ENCODE peak calls at places on chromosomes 4 and X, in five cellular contexts. R, X, J, H and N are unnamed samples.

GRCh38 chr4:96639932-96640331 is 800.0 kb downstream of the PDHA2 start:
- DNase-seq in R (no peak), X (no peak), J (no peak), H (no peak), N (no peak)

GRCh38 chr4:182918791-182919302 is 1.7 kb upstream of the DCTD start:
- DNase-seq in R (no peak), X (no peak), J (no peak), H (no peak), N (no peak)

GRCh38 chrX:108299101-108299591 is 139.1 kb downstream of the COL4A6 start:
- DNase-seq in R (peak; percentile 55), X (no peak), J (peak; percentile 30), H (peak; percentile 56), N (no peak)

GRCh38 chrX:133302775-133303445 is 84.8 kb upstream of the TFDP3 start:
- DNase-seq in R (no peak), X (no peak), J (no peak), H (no peak), N (no peak)

GRCh38 chr4:4418676-4419370 is 31.9 kb downstream of the NSG1 start:
- DNase-seq in R (no peak), X (peak; percentile 4), J (no peak), H (no peak), N (no peak)

GRCh38 chr4:123350726-123351125 is 45.9 kb upstream of the SPRY1 start:
- DNase-seq in R (no peak), X (no peak), J (no peak), H (no peak), N (no peak)

GRCh38 chr4:99669084-99669483 is 11.5 kb upstream of the C4orf54 start:
- DNase-seq in R (no peak), X (no peak), J (no peak), H (no peak), N (no peak)

GRCh38 chrX:69024931-69025330 is 140.3 kb downstream of the PJA1 start:
- DNase-seq in R (peak; percentile 82), X (peak; percentile 88), J (peak; percentile 39), H (peak; percentile 71), N (peak; percentile 81)

GRCh38 chr4:48024522-48024921 is 8.0 kb downstream of the NIPAL1 start:
- DNase-seq in R (no peak), X (no peak), J (no peak), H (no peak), N (no peak)

GRCh38 chrX:13396887-13397286 is 77.0 kb upstream of the ATXN3L start:
- DNase-seq in R (no peak), X (no peak), J (no peak), H (peak; percentile 72), N (no peak)

GRCh38 chrX:110086162-110086915 is 83.4 kb downstream of the TMEM164 start:
- DNase-seq in R (no peak), X (no peak), J (no peak), H (peak; percentile 62), N (no peak)

GRCh38 chrX:134717698-134718328 is 59.5 kb upstream of the PLAC1 start:
- DNase-seq in R (no peak), X (no peak), J (no peak), H (peak; percentile 54), N (no peak)

GRCh38 chr4:169115897-169116254 is 105.8 kb upstream of the CBR4 start:
- DNase-seq in R (peak; percentile 87), X (no peak), J (peak; percentile 91), H (peak; percentile 98), N (no peak)

GRCh38 chr4:108244576-108244975 is 75.8 kb upstream of the LEF1 start:
- DNase-seq in R (no peak), X (no peak), J (no peak), H (no peak), N (no peak)

GRCh38 chr4:40731792-40732245 is 17.9 kb upstream of the NSUN7 start:
- DNase-seq in R (no peak), X (peak; percentile 26), J (no peak), H (no peak), N (peak; percentile 37)

GRCh38 chrX:77014655-77015377 is 432.4 kb upstream of the FGF16 start:
- DNase-seq in R (no peak), X (no peak), J (no peak), H (no peak), N (no peak)

GRCh38 chrX:10620121-10620699 is at the start of gene MID1:
- DNase-seq in R (peak; percentile 83), X (peak; percentile 80), J (peak; percentile 67), H (peak; percentile 75), N (peak; percentile 77)

GRCh38 chr4:95601342-95601741 is 52.6 kb upstream of the UNC5C start:
- DNase-seq in R (no peak), X (no peak), J (no peak), H (no peak), N (no peak)

GRCh38 chr4:10736895-10737294 is 52.3 kb upstream of the CLNK start:
- DNase-seq in R (no peak), X (no peak), J (no peak), H (no peak), N (no peak)

GRCh38 chr4:53586121-53586816 is 5.0 kb downstream of the LNX1 start:
- DNase-seq in R (peak; percentile 76), X (no peak), J (peak; percentile 70), H (peak; percentile 97), N (no peak)

GRCh38 chr4:136893638-136894037 is 638.7 kb downstream of the PCDH18 start:
- DNase-seq in R (no peak), X (no peak), J (no peak), H (peak; percentile 8), N (no peak)
- TF ChIP-seq CTCF in R (no peak), X (no peak), J (no peak), H (no peak), N (no peak)

DNA sequence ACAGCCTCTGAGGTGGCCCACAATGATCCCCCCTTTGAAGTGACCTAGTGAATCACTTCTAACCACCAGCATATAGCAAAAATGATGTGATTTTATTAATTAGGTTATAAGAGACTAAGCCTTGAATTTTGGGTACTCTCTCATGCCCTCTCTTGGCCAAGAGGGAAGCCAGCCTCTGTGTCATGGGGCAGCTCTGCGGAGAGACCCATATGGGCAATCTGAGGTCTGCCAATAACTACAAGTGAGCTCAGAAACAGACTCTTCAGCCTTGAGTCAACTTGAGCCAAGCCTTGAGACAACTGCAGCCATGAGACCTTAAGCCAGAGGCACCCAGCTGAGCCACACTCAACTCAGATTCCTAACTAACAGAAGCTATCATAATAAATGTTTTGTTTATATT is 45.7 kb downstream of the MANBA start:
- DNase-seq in R (no peak), X (no peak), J (no peak), H (peak; percentile 13), N (no peak)
- TF ChIP-seq CTCF in R (peak; percentile 15), X (no peak), J (no peak), H (no peak), N (no peak)

GRCh38 chrX:142089193-142089592 is 115.9 kb downstream of the MAGEC2 start:
- DNase-seq in R (peak; percentile 54), X (no peak), J (peak; percentile 1), H (peak; percentile 49), N (no peak)
- TF ChIP-seq CTCF in R (peak; percentile 72), X (no peak), J (peak; percentile 17), H (peak; percentile 49), N (no peak)

GRCh38 chrX:40883021-40883619 is 147.8 kb upstream of the MED14 start:
- DNase-seq in R (no peak), X (no peak), J (no peak), H (no peak), N (no peak)

GRCh38 chrX:40878821-40879571 is 143.7 kb upstream of the MED14 start:
- DNase-seq in R (no peak), X (no peak), J (no peak), H (no peak), N (no peak)

GRCh38 chrX:40880712-40881111 is 145.4 kb upstream of the MED14 start:
- DNase-seq in R (no peak), X (no peak), J (no peak), H (no peak), N (no peak)

DNA sequence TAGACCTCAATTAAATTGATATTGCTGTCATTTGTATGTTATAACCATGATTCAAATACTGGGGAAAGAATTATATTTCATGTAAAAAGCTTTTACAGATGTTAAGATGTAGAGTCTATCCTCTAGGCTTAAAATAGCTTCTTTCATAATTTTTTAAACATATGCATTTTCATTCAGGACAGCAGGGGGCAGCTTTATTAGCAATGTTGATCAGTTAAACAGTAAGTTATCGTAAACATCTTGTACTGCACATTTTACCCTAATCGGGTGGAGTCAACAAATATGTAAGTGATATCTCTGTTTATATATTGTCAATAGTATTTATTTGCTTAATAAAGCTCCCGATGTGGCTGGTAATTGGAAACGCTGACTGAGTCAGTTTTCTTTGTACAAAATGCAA is 142.5 kb upstream of the MED14 start:
- DNase-seq in R (peak; percentile 42), X (no peak), J (no peak), H (peak; percentile 54), N (no peak)
- TF ChIP-seq CTCF in R (peak; percentile 52), X (no peak), J (no peak), H (peak; percentile 34), N (peak; percentile 47)

GRCh38 chr4:152321923-152322322 is 214.0 kb downstream of the FBXW7 start:
- DNase-seq in R (no peak), X (no peak), J (no peak), H (no peak), N (no peak)
- TF ChIP-seq CTCF in R (no peak), X (no peak), J (no peak), H (no peak), N (no peak)

GRCh38 chr4:157806176-157806575 is 366.6 kb downstream of the GASK1B start:
- DNase-seq in R (no peak), X (no peak), J (no peak), H (no peak), N (no peak)

GRCh38 chr4:157808796-157809408 is 363.9 kb downstream of the GASK1B start:
- DNase-seq in R (no peak), X (no peak), J (no peak), H (no peak), N (no peak)

GRCh38 chr4:157804169-157804543 is 368.7 kb downstream of the GASK1B start:
- DNase-seq in R (no peak), X (no peak), J (no peak), H (no peak), N (no peak)

GRCh38 chr4:157803441-157804168 is 369.2 kb downstream of the GASK1B start:
- DNase-seq in R (no peak), X (no peak), J (no peak), H (no peak), N (no peak)

DNA sequence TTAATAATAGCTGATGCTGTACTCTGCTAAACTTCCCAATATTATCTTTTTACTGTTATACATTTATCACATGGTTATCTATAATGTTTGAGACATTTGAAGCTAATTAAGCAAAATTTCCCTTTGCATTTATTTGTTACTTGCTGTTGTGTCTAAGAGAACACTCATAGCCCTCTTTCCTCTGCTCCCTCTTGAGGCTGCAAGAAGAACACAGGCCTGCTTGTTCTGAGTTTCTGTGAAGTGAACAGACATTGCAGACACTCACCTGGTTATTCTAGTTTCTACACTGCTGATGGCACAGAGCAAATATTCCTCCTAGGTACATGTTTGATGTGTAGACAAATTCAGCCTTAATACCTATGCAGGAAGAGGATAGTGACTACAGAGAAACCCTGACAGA is 367.8 kb downstream of the GASK1B start:
- DNase-seq in R (peak; percentile 36), X (no peak), J (no peak), H (peak; percentile 12), N (no peak)
- TF ChIP-seq CTCF in R (no peak), X (no peak), J (peak; percentile 18), H (peak; percentile 21), N (no peak)